ENCODE peak calls at places on chromosomes 7 and 10, in eight cellular contexts. S, P, U, R, K, F, A and N are unnamed samples.

GRCh38 chr7:96250776-96251361 is 71.0 kb downstream of the SLC25A13 start:
- DNase-seq in S (no peak), P (no peak), U (no peak), R (no peak), K (no peak), F (no peak), A (no peak), N (no peak)

GRCh38 chr10:109025187-109025586 is 898.1 kb downstream of the XPNPEP1 start:
- DNase-seq in S (no peak), P (no peak), U (no peak), R (no peak), K (no peak), F (no peak), A (no peak), N (no peak)

GRCh38 chr10:4384254-4384653 is 441.8 kb upstream of the AKR1E2 start:
- DNase-seq in S (no peak), P (no peak), U (no peak), R (no peak), K (no peak), F (no peak), A (no peak), N (no peak)

GRCh38 chr7:129052441-129052840 is 2.5 kb downstream of the TNPO3 start:
- DNase-seq in S (no peak), P (no peak), U (no peak), R (no peak), K (no peak), F (no peak), A (no peak), N (no peak)

GRCh38 chr7:153217032-153217431 is 457.5 kb downstream of the ACTR3B start:
- DNase-seq in S (no peak), P (no peak), U (no peak), R (no peak), K (no peak), F (no peak), A (no peak), N (no peak)

GRCh38 chr7:99320371-99320770 is 5.3 kb upstream of the ARPC1A start:
- DNase-seq in S (no peak), P (no peak), U (no peak), R (no peak), K (no peak), F (no peak), A (no peak), N (no peak)

GRCh38 chr7:28572321-28573058 is 160.2 kb downstream of the CREB5 start:
- DNase-seq in S (no peak), P (no peak), U (peak; percentile 45), R (no peak), K (no peak), F (no peak), A (peak; percentile 94), N (no peak)

GRCh38 chr7:116041615-116042014 is 11.1 kb upstream of the TFEC start:
- DNase-seq in S (no peak), P (no peak), U (no peak), R (no peak), K (no peak), F (no peak), A (no peak), N (no peak)

GRCh38 chr10:129345763-129346162 is 121.3 kb upstream of the MGMT start:
- DNase-seq in S (no peak), P (no peak), U (no peak), R (no peak), K (no peak), F (no peak), A (no peak), N (no peak)

GRCh38 chr10:79449181-79450146 is 4.0 kb upstream of the ZCCHC24 start:
- DNase-seq in S (no peak), P (no peak), U (no peak), R (no peak), K (no peak), F (no peak), A (no peak), N (no peak)

GRCh38 chr10:102375250-102375649 is 20.3 kb upstream of the NFKB2 start:
- DNase-seq in S (no peak), P (no peak), U (no peak), R (no peak), K (no peak), F (no peak), A (no peak), N (no peak)

GRCh38 chr10:132783865-132784581 is 1.9 kb downstream of the NKX6-2 start:
- DNase-seq in S (no peak), P (no peak), U (no peak), R (no peak), K (no peak), F (no peak), A (no peak), N (no peak)

GRCh38 chr10:98378722-98379121 is 36.3 kb downstream of the PYROXD2 start:
- DNase-seq in S (no peak), P (no peak), U (no peak), R (no peak), K (no peak), F (no peak), A (no peak), N (no peak)

GRCh38 chr7:128274890-128275603 is 34.0 kb downstream of the LEP start:
- DNase-seq in S (no peak), P (no peak), U (no peak), R (no peak), K (no peak), F (no peak), A (no peak), N (no peak)

GRCh38 chr10:9900765-9901164 is 1116.9 kb upstream of the CELF2 start:
- DNase-seq in S (no peak), P (no peak), U (no peak), R (no peak), K (no peak), F (no peak), A (no peak), N (no peak)

GRCh38 chr10:3636356-3637181 is 148.4 kb downstream of the KLF6 start:
- DNase-seq in S (no peak), P (no peak), U (peak; percentile 42), R (no peak), K (no peak), F (no peak), A (peak; percentile 43), N (no peak)

GRCh38 chr7:101952355-101953247 is 135.2 kb downstream of the CUX1 start:
- DNase-seq in S (no peak), P (no peak), U (no peak), R (no peak), K (no peak), F (no peak), A (no peak), N (no peak)

GRCh38 chr7:105677803-105678583 is 96.7 kb upstream of the EFCAB10 start:
- DNase-seq in S (peak; percentile 21), P (no peak), U (no peak), R (no peak), K (no peak), F (peak; percentile 56), A (peak; percentile 63), N (peak; percentile 40)

GRCh38 chr7:135537453-135537852 is 20.3 kb upstream of the NUP205 start:
- DNase-seq in S (no peak), P (no peak), U (no peak), R (no peak), K (no peak), F (no peak), A (no peak), N (no peak)

GRCh38 chr7:113797420-113797995 is 121.3 kb downstream of the PPP1R3A start:
- DNase-seq in S (no peak), P (no peak), U (no peak), R (no peak), K (no peak), F (no peak), A (no peak), N (no peak)

GRCh38 chr7:137684776-137685175 is 162.0 kb downstream of the DGKI start:
- DNase-seq in S (no peak), P (no peak), U (no peak), R (no peak), K (no peak), F (no peak), A (no peak), N (no peak)

GRCh38 chr10:43678654-43679053 is 30.0 kb upstream of the ZNF32 start:
- DNase-seq in S (no peak), P (no peak), U (no peak), R (no peak), K (no peak), F (no peak), A (no peak), N (no peak)

GRCh38 chr7:111384065-111384891 is 178.0 kb downstream of the IMMP2L start:
- DNase-seq in S (no peak), P (no peak), U (no peak), R (no peak), K (no peak), F (no peak), A (no peak), N (no peak)

GRCh38 chr7:132049462-132050304 is 493.3 kb upstream of the PODXL start:
- DNase-seq in S (no peak), P (no peak), U (no peak), R (no peak), K (no peak), F (peak; percentile 22), A (no peak), N (no peak)

GRCh38 chr7:139125637-139126036 is 16.1 kb upstream of the ZC3HAV1 start:
- DNase-seq in S (no peak), P (no peak), U (no peak), R (no peak), K (no peak), F (no peak), A (peak; percentile 8), N (no peak)

GRCh38 chr7:150941983-150942590 is 36.0 kb downstream of the KCNH2 start:
- DNase-seq in S (peak; percentile 20), P (no peak), U (peak; percentile 71), R (no peak), K (no peak), F (peak; percentile 55), A (peak; percentile 63), N (peak; percentile 29)